ENCODE peak calls at places on chromosomes 7 and 10, in eight cellular contexts. One of them, this sample, is unnamed.
A peak's percentile ranks its signal among the peaks of the same experiment; 100 is the strongest.

GRCh38 chr7:69813637-69814240 is 215.5 kb downstream of the AUTS2 start:
- DNase-seq in colonic mucosa: no peak
- DNase-seq in psoas muscle: no peak
- DNase-seq in A549: no peak
- DNase-seq in lower lobe of right lung: no peak
- DNase-seq in heart left ventricle: no peak
- DNase-seq in sigmoid colon: no peak
- DNase-seq in thoracic aorta: no peak
- DNase-seq in this sample: no peak

GRCh38 chr10:29204119-29204518 is 84.8 kb upstream of the LYZL1 start:
- DNase-seq in colonic mucosa: no peak
- DNase-seq in psoas muscle: no peak
- DNase-seq in A549: no peak
- DNase-seq in lower lobe of right lung: no peak
- DNase-seq in heart left ventricle: no peak
- DNase-seq in sigmoid colon: no peak
- DNase-seq in thoracic aorta: no peak
- DNase-seq in this sample: no peak

GRCh38 chr10:103605359-103606156 is 112.1 kb downstream of the NEURL1 start:
- DNase-seq in colonic mucosa: peak; percentile 68
- DNase-seq in psoas muscle: peak; percentile 55
- DNase-seq in A549: peak; percentile 55
- DNase-seq in lower lobe of right lung: peak; percentile 51
- DNase-seq in heart left ventricle: peak; percentile 46
- DNase-seq in sigmoid colon: peak; percentile 83
- DNase-seq in thoracic aorta: peak; percentile 32
- DNase-seq in this sample: no peak

GRCh38 chr10:131902211-131902610 is 1.4 kb downstream of the PPP2R2D start:
- DNase-seq in colonic mucosa: no peak
- DNase-seq in psoas muscle: no peak
- DNase-seq in A549: no peak
- DNase-seq in lower lobe of right lung: no peak
- DNase-seq in heart left ventricle: no peak
- DNase-seq in sigmoid colon: peak; percentile 37
- DNase-seq in thoracic aorta: no peak
- DNase-seq in this sample: peak; percentile 43

GRCh38 chr10:72173635-72174296 is 42.0 kb upstream of the ANAPC16 start:
- DNase-seq in colonic mucosa: no peak
- DNase-seq in psoas muscle: no peak
- DNase-seq in A549: peak; percentile 89
- DNase-seq in lower lobe of right lung: no peak
- DNase-seq in heart left ventricle: no peak
- DNase-seq in sigmoid colon: no peak
- DNase-seq in thoracic aorta: no peak
- DNase-seq in this sample: no peak

GRCh38 chr7:323410-323809 is 33.4 kb downstream of the FOXL3 start:
- DNase-seq in colonic mucosa: no peak
- DNase-seq in psoas muscle: no peak
- DNase-seq in A549: no peak
- DNase-seq in lower lobe of right lung: peak; percentile 15
- DNase-seq in heart left ventricle: no peak
- DNase-seq in sigmoid colon: no peak
- DNase-seq in thoracic aorta: no peak
- DNase-seq in this sample: no peak

GRCh38 chr7:3028071-3028766 is 15.4 kb downstream of the CARD11 start:
- DNase-seq in colonic mucosa: no peak
- DNase-seq in psoas muscle: peak; percentile 20
- DNase-seq in A549: peak; percentile 79
- DNase-seq in lower lobe of right lung: no peak
- DNase-seq in heart left ventricle: no peak
- DNase-seq in sigmoid colon: no peak
- DNase-seq in thoracic aorta: peak; percentile 28
- DNase-seq in this sample: no peak

GRCh38 chr10:116133641-116134040 is 139.4 kb downstream of the GFRA1 start:
- DNase-seq in colonic mucosa: no peak
- DNase-seq in psoas muscle: no peak
- DNase-seq in A549: no peak
- DNase-seq in lower lobe of right lung: no peak
- DNase-seq in heart left ventricle: no peak
- DNase-seq in sigmoid colon: no peak
- DNase-seq in thoracic aorta: no peak
- DNase-seq in this sample: no peak

GRCh38 chr7:19713676-19714075 is 4.8 kb upstream of the POLR1F start:
- DNase-seq in colonic mucosa: no peak
- DNase-seq in psoas muscle: no peak
- DNase-seq in A549: peak; percentile 54
- DNase-seq in lower lobe of right lung: no peak
- DNase-seq in heart left ventricle: no peak
- DNase-seq in sigmoid colon: no peak
- DNase-seq in thoracic aorta: no peak
- DNase-seq in this sample: no peak

GRCh38 chr10:102485093-102485785 is 17.3 kb downstream of the ACTR1A start:
- DNase-seq in colonic mucosa: no peak
- DNase-seq in psoas muscle: no peak
- DNase-seq in A549: no peak
- DNase-seq in lower lobe of right lung: no peak
- DNase-seq in heart left ventricle: no peak
- DNase-seq in sigmoid colon: no peak
- DNase-seq in thoracic aorta: no peak
- DNase-seq in this sample: peak; percentile 27

GRCh38 chr10:43401627-43402026 is 7.4 kb downstream of the HNRNPF start:
- DNase-seq in colonic mucosa: no peak
- DNase-seq in psoas muscle: no peak
- DNase-seq in A549: no peak
- DNase-seq in lower lobe of right lung: no peak
- DNase-seq in heart left ventricle: no peak
- DNase-seq in sigmoid colon: no peak
- DNase-seq in thoracic aorta: no peak
- DNase-seq in this sample: no peak

GRCh38 chr7:77244222-77244934 is 44.8 kb upstream of the FGL2 start:
- DNase-seq in colonic mucosa: no peak
- DNase-seq in psoas muscle: no peak
- DNase-seq in A549: no peak
- DNase-seq in lower lobe of right lung: no peak
- DNase-seq in heart left ventricle: no peak
- DNase-seq in sigmoid colon: no peak
- DNase-seq in thoracic aorta: no peak
- DNase-seq in this sample: no peak

GRCh38 chr7:131329176-131329570 is 1.5 kb downstream of the MKLN1 start:
- DNase-seq in colonic mucosa: no peak
- DNase-seq in psoas muscle: no peak
- DNase-seq in A549: peak; percentile 38
- DNase-seq in lower lobe of right lung: no peak
- DNase-seq in heart left ventricle: no peak
- DNase-seq in sigmoid colon: no peak
- DNase-seq in thoracic aorta: no peak
- DNase-seq in this sample: no peak

GRCh38 chr7:137985253-137985896 is 16.5 kb downstream of the CREB3L2 start:
- DNase-seq in colonic mucosa: no peak
- DNase-seq in psoas muscle: no peak
- DNase-seq in A549: no peak
- DNase-seq in lower lobe of right lung: no peak
- DNase-seq in heart left ventricle: no peak
- DNase-seq in sigmoid colon: no peak
- DNase-seq in thoracic aorta: no peak
- DNase-seq in this sample: no peak

GRCh38 chr7:54882121-54882520 is 123.1 kb upstream of the SEC61G start:
- DNase-seq in colonic mucosa: no peak
- DNase-seq in psoas muscle: no peak
- DNase-seq in A549: no peak
- DNase-seq in lower lobe of right lung: no peak
- DNase-seq in heart left ventricle: no peak
- DNase-seq in sigmoid colon: no peak
- DNase-seq in thoracic aorta: no peak
- DNase-seq in this sample: no peak

GRCh38 chr10:110414563-110415309 is 83.0 kb upstream of the DUSP5 start:
- DNase-seq in colonic mucosa: peak; percentile 46
- DNase-seq in psoas muscle: no peak
- DNase-seq in A549: peak; percentile 92
- DNase-seq in lower lobe of right lung: no peak
- DNase-seq in heart left ventricle: no peak
- DNase-seq in sigmoid colon: no peak
- DNase-seq in thoracic aorta: no peak
- DNase-seq in this sample: peak; percentile 88

GRCh38 chr7:43454936-43455518 is 127.9 kb upstream of the STK17A start:
- DNase-seq in colonic mucosa: no peak
- DNase-seq in psoas muscle: no peak
- DNase-seq in A549: peak; percentile 22
- DNase-seq in lower lobe of right lung: no peak
- DNase-seq in heart left ventricle: no peak
- DNase-seq in sigmoid colon: no peak
- DNase-seq in thoracic aorta: no peak
- DNase-seq in this sample: no peak

DNA sequence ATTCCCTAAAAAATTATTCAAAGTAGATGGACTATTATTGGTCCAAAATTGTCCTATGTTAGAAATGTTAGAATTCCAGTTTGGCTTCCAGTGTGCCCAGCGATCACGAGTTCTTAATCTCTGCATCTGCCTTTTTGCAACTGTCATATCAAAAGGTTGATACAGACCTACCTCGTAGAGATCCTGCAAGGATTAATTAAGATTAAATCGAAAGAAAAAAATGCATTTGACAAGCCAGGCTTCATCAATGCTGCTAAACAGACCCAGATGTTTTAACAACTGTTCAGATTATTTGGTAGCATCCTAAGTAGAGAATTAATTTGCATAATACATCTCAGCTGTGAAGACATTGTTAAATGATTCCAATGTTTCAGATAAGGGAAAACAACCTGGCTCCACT is 336.5 kb downstream of the CRPPA start:
- DNase-seq in colonic mucosa: no peak
- DNase-seq in psoas muscle: no peak
- DNase-seq in A549: no peak
- DNase-seq in lower lobe of right lung: no peak
- DNase-seq in heart left ventricle: no peak
- DNase-seq in sigmoid colon: no peak
- DNase-seq in thoracic aorta: no peak
- DNase-seq in this sample: no peak
- H3K4me3 ChIP-seq in colonic mucosa: no peak overlapping the region
- H3K4me3 ChIP-seq in psoas muscle: no peak overlapping the region
- H3K4me3 ChIP-seq in A549: no peak overlapping the region
- H3K4me3 ChIP-seq in lower lobe of right lung: no peak overlapping the region
- H3K4me3 ChIP-seq in heart left ventricle: no peak overlapping the region
- H3K4me3 ChIP-seq in sigmoid colon: no peak overlapping the region
- H3K4me3 ChIP-seq in thoracic aorta: no peak overlapping the region
- H3K4me3 ChIP-seq in this sample: no peak overlapping the region

GRCh38 chr10:77518910-77519274 is 118.7 kb downstream of the KCNMA1 start:
- DNase-seq in colonic mucosa: no peak
- DNase-seq in psoas muscle: no peak
- DNase-seq in A549: no peak
- DNase-seq in lower lobe of right lung: no peak
- DNase-seq in heart left ventricle: no peak
- DNase-seq in sigmoid colon: no peak
- DNase-seq in thoracic aorta: no peak
- DNase-seq in this sample: no peak
- TF ChIP-seq CTCF in colonic mucosa: no peak
- TF ChIP-seq CTCF in psoas muscle: no peak
- TF ChIP-seq CTCF in A549: no peak
- TF ChIP-seq CTCF in lower lobe of right lung: no peak
- TF ChIP-seq CTCF in heart left ventricle: no peak
- TF ChIP-seq CTCF in sigmoid colon: no peak
- TF ChIP-seq CTCF in thoracic aorta: no peak
- TF ChIP-seq CTCF in this sample: no peak

DNA sequence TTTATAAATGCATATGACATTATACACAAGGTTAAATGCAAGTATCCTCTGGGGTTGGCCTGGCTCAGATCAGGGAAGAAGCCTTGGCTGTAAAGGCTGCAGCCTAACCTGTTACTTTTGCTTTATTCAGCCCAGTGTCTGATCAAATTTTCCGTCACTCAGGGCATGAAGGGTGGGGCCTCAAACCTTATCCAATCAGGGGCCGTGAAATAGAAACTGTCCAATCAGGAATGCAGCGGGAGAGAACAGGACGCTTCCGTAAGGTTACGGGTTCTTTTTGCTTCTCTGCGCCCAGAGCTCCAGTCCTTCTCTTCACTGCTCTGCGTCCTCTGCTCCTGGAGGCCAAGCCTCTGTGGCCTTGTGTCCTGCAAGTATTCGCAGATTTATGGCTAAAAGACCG is at the start of gene ZNF716:
- DNase-seq in colonic mucosa: no peak
- DNase-seq in psoas muscle: no peak
- DNase-seq in A549: no peak
- DNase-seq in lower lobe of right lung: no peak
- DNase-seq in heart left ventricle: no peak
- DNase-seq in sigmoid colon: no peak
- DNase-seq in thoracic aorta: no peak
- DNase-seq in this sample: no peak
- H3K9me3 ChIP-seq in colonic mucosa: no peaks in the 10 kb centered on the region
- H3K9me3 ChIP-seq in psoas muscle: no peaks in the 10 kb centered on the region
- H3K9me3 ChIP-seq in A549: no peaks in the 10 kb centered on the region
- H3K9me3 ChIP-seq in lower lobe of right lung: no peaks in the 10 kb centered on the region
- H3K9me3 ChIP-seq in heart left ventricle: peaks cover 43% of the 10 kb centered on the region
- H3K9me3 ChIP-seq in sigmoid colon: no peaks in the 10 kb centered on the region
- H3K9me3 ChIP-seq in thoracic aorta: peaks cover 2% of the 10 kb centered on the region
- H3K9me3 ChIP-seq in this sample: peaks cover 3% of the 10 kb centered on the region

GRCh38 chr10:26378763-26379361 is 59.3 kb upstream of the APBB1IP start:
- DNase-seq in colonic mucosa: no peak
- DNase-seq in psoas muscle: peak; percentile 21
- DNase-seq in A549: peak; percentile 39
- DNase-seq in lower lobe of right lung: no peak
- DNase-seq in heart left ventricle: no peak
- DNase-seq in sigmoid colon: no peak
- DNase-seq in thoracic aorta: no peak
- DNase-seq in this sample: no peak

GRCh38 chr10:26380815-26381214 is 57.3 kb upstream of the APBB1IP start:
- DNase-seq in colonic mucosa: no peak
- DNase-seq in psoas muscle: no peak
- DNase-seq in A549: peak; percentile 75
- DNase-seq in lower lobe of right lung: no peak
- DNase-seq in heart left ventricle: no peak
- DNase-seq in sigmoid colon: no peak
- DNase-seq in thoracic aorta: no peak
- DNase-seq in this sample: no peak

GRCh38 chr10:26385443-26385842 is 52.7 kb upstream of the APBB1IP start:
- DNase-seq in colonic mucosa: no peak
- DNase-seq in psoas muscle: no peak
- DNase-seq in A549: no peak
- DNase-seq in lower lobe of right lung: no peak
- DNase-seq in heart left ventricle: no peak
- DNase-seq in sigmoid colon: no peak
- DNase-seq in thoracic aorta: no peak
- DNase-seq in this sample: no peak

GRCh38 chr10:26384600-26384999 is 53.5 kb upstream of the APBB1IP start:
- DNase-seq in colonic mucosa: no peak
- DNase-seq in psoas muscle: no peak
- DNase-seq in A549: no peak
- DNase-seq in lower lobe of right lung: no peak
- DNase-seq in heart left ventricle: no peak
- DNase-seq in sigmoid colon: no peak
- DNase-seq in thoracic aorta: no peak
- DNase-seq in this sample: no peak

DNA sequence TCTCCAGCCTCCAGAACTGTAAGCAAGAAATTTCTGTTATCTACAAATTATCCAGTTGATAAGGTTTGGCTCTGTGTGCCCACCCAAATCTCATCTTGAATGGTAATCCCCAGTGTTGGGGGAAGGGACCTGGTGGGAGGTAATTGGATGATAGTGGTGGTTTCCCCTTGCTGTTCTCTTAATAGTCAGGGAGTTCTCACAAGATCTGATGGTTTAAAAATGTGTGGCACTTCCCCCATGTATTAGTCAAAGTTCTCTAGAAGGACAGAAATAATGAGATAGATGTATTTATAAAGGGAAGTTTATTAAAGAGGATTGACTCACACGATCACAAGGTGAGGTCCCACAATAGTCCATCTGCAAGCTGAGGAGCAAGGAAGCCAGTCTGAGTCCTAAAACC is 56.2 kb upstream of the APBB1IP start:
- DNase-seq in colonic mucosa: no peak
- DNase-seq in psoas muscle: no peak
- DNase-seq in A549: no peak
- DNase-seq in lower lobe of right lung: no peak
- DNase-seq in heart left ventricle: no peak
- DNase-seq in sigmoid colon: no peak
- DNase-seq in thoracic aorta: no peak
- DNase-seq in this sample: no peak
- H3K4me3 ChIP-seq in colonic mucosa: no peak overlapping the region
- H3K4me3 ChIP-seq in psoas muscle: no peak overlapping the region
- H3K4me3 ChIP-seq in A549: no peak overlapping the region
- H3K4me3 ChIP-seq in lower lobe of right lung: no peak overlapping the region
- H3K4me3 ChIP-seq in heart left ventricle: no peak overlapping the region
- H3K4me3 ChIP-seq in sigmoid colon: no peak overlapping the region
- H3K4me3 ChIP-seq in thoracic aorta: no peak overlapping the region
- H3K4me3 ChIP-seq in this sample: no peak overlapping the region

This sample was measured in kidney.